ENCODE peak calls at places on chromosomes 4 and X, in six cellular contexts. One of them, this sample, is unnamed.

GRCh38 chr4:168811207-168811606 is 198.8 kb downstream of the CBR4 start:
- DNase-seq in K562: no peak
- DNase-seq in GM12878: no peak
- DNase-seq in IMR-90: no peak
- DNase-seq in A549: no peak
- DNase-seq in HepG2: no peak
- DNase-seq in this sample: no peak

GRCh38 chr4:173178144-173178543 is 9.5 kb downstream of the GALNT7 start:
- DNase-seq in K562: no peak
- DNase-seq in GM12878: no peak
- DNase-seq in IMR-90: no peak
- DNase-seq in A549: no peak
- DNase-seq in HepG2: no peak
- DNase-seq in this sample: no peak

GRCh38 chr4:57151481-57151880 is 41.3 kb upstream of the IGFBP7 start:
- DNase-seq in K562: no peak
- DNase-seq in GM12878: no peak
- DNase-seq in IMR-90: no peak
- DNase-seq in A549: peak; percentile 31
- DNase-seq in HepG2: no peak
- DNase-seq in this sample: no peak

GRCh38 chr4:17504081-17504480 is 7.8 kb downstream of the QDPR start:
- DNase-seq in K562: no peak
- DNase-seq in GM12878: no peak
- DNase-seq in IMR-90: no peak
- DNase-seq in A549: no peak
- DNase-seq in HepG2: no peak
- DNase-seq in this sample: no peak

GRCh38 chr4:118751634-118752293 is 66.6 kb downstream of the METTL14 start:
- DNase-seq in K562: no peak
- DNase-seq in GM12878: no peak
- DNase-seq in IMR-90: peak; percentile 55
- DNase-seq in A549: no peak
- DNase-seq in HepG2: no peak
- DNase-seq in this sample: no peak

GRCh38 chr4:147570616-147571015 is 46.6 kb upstream of the TMEM184C start:
- DNase-seq in K562: no peak
- DNase-seq in GM12878: no peak
- DNase-seq in IMR-90: no peak
- DNase-seq in A549: no peak
- DNase-seq in HepG2: no peak
- DNase-seq in this sample: no peak

GRCh38 chrX:97016106-97016505 is 132.4 kb downstream of the RPA4 start:
- DNase-seq in K562: no peak
- DNase-seq in GM12878: no peak
- DNase-seq in IMR-90: no peak
- DNase-seq in A549: no peak
- DNase-seq in HepG2: no peak
- DNase-seq in this sample: no peak

GRCh38 chrX:155632424-155633100 is 19.8 kb upstream of the TMLHE start:
- DNase-seq in K562: no peak
- DNase-seq in GM12878: peak; percentile 3
- DNase-seq in IMR-90: peak; percentile 16
- DNase-seq in A549: no peak
- DNase-seq in HepG2: no peak
- DNase-seq in this sample: no peak

GRCh38 chr4:1243451-1244080 is 5.4 kb downstream of the CTBP1 start:
- DNase-seq in K562: no peak
- DNase-seq in GM12878: no peak
- DNase-seq in IMR-90: no peak
- DNase-seq in A549: no peak
- DNase-seq in HepG2: no peak
- DNase-seq in this sample: no peak

GRCh38 chr4:158033416-158033863 is 139.4 kb downstream of the GASK1B start:
- DNase-seq in K562: no peak
- DNase-seq in GM12878: no peak
- DNase-seq in IMR-90: peak; percentile 61
- DNase-seq in A549: peak; percentile 7
- DNase-seq in HepG2: peak; percentile 19
- DNase-seq in this sample: no peak

GRCh38 chr4:6560416-6561172 is 14.4 kb upstream of the MAN2B2 start:
- DNase-seq in K562: no peak
- DNase-seq in GM12878: no peak
- DNase-seq in IMR-90: peak; percentile 64
- DNase-seq in A549: no peak
- DNase-seq in HepG2: no peak
- DNase-seq in this sample: no peak

GRCh38 chr4:68891679-68892078 is 59.9 kb downstream of the UGT2A3 start:
- DNase-seq in K562: no peak
- DNase-seq in GM12878: no peak
- DNase-seq in IMR-90: no peak
- DNase-seq in A549: no peak
- DNase-seq in HepG2: no peak
- DNase-seq in this sample: no peak

GRCh38 chrX:47611926-47612325 is 7.7 kb downstream of the SYN1 start:
- DNase-seq in K562: no peak
- DNase-seq in GM12878: no peak
- DNase-seq in IMR-90: no peak
- DNase-seq in A549: no peak
- DNase-seq in HepG2: no peak
- DNase-seq in this sample: no peak

GRCh38 chr4:20287246-20287645 is 35.5 kb downstream of the SLIT2 start:
- DNase-seq in K562: no peak
- DNase-seq in GM12878: no peak
- DNase-seq in IMR-90: no peak
- DNase-seq in A549: no peak
- DNase-seq in HepG2: no peak
- DNase-seq in this sample: no peak

GRCh38 chrX:11416600-11416999 is 123.4 kb downstream of the AMELX start:
- DNase-seq in K562: no peak
- DNase-seq in GM12878: no peak
- DNase-seq in IMR-90: no peak
- DNase-seq in A549: no peak
- DNase-seq in HepG2: no peak
- DNase-seq in this sample: no peak

GRCh38 chr4:24765331-24765990 is 29.9 kb upstream of the SOD3 start:
- DNase-seq in K562: no peak
- DNase-seq in GM12878: no peak
- DNase-seq in IMR-90: peak; percentile 76
- DNase-seq in A549: no peak
- DNase-seq in HepG2: no peak
- DNase-seq in this sample: no peak

GRCh38 chr4:107774681-107775080 is 50.1 kb upstream of the SGMS2 start:
- DNase-seq in K562: no peak
- DNase-seq in GM12878: no peak
- DNase-seq in IMR-90: no peak
- DNase-seq in A549: no peak
- DNase-seq in HepG2: no peak
- DNase-seq in this sample: no peak

GRCh38 chrX:116239944-116240391 is 69.4 kb downstream of the AGTR2 start:
- DNase-seq in K562: no peak
- DNase-seq in GM12878: no peak
- DNase-seq in IMR-90: no peak
- DNase-seq in A549: no peak
- DNase-seq in HepG2: no peak
- DNase-seq in this sample: no peak

GRCh38 chr4:164081371-164081770 is 586.9 kb downstream of the TMA16 start:
- DNase-seq in K562: no peak
- DNase-seq in GM12878: no peak
- DNase-seq in IMR-90: no peak
- DNase-seq in A549: no peak
- DNase-seq in HepG2: no peak
- DNase-seq in this sample: no peak

GRCh38 chr4:133148690-133149363 is at the start of gene PCDH10:
- DNase-seq in K562: peak; percentile 64
- DNase-seq in GM12878: no peak
- DNase-seq in IMR-90: peak; percentile 87
- DNase-seq in A549: peak; percentile 89
- DNase-seq in HepG2: peak; percentile 1
- DNase-seq in this sample: peak; percentile 84

GRCh38 chr4:48756689-48757220 is 23.3 kb downstream of the FRYL start:
- DNase-seq in K562: no peak
- DNase-seq in GM12878: no peak
- DNase-seq in IMR-90: peak; percentile 53
- DNase-seq in A549: no peak
- DNase-seq in HepG2: no peak
- DNase-seq in this sample: no peak

GRCh38 chrX:154748712-154749339 is 2.1 kb downstream of the GAB3 start:
- DNase-seq in K562: peak; percentile 85
- DNase-seq in GM12878: no peak
- DNase-seq in IMR-90: peak; percentile 50
- DNase-seq in A549: peak; percentile 56
- DNase-seq in HepG2: peak; percentile 32
- DNase-seq in this sample: peak; percentile 73

GRCh38 chrX:149453030-149453429 is 52.1 kb downstream of the IDS start:
- DNase-seq in K562: peak; percentile 34
- DNase-seq in GM12878: no peak
- DNase-seq in IMR-90: peak; percentile 17
- DNase-seq in A549: peak; percentile 13
- DNase-seq in HepG2: no peak
- DNase-seq in this sample: no peak

GRCh38 chr4:185232370-185232769 is 23.0 kb downstream of the SNX25 start:
- DNase-seq in K562: no peak
- DNase-seq in GM12878: no peak
- DNase-seq in IMR-90: peak; percentile 57
- DNase-seq in A549: no peak
- DNase-seq in HepG2: no peak
- DNase-seq in this sample: no peak

GRCh38 chr4:26032142-26032541 is 118.1 kb downstream of the SMIM20 start:
- DNase-seq in K562: no peak
- DNase-seq in GM12878: no peak
- DNase-seq in IMR-90: peak; percentile 88
- DNase-seq in A549: no peak
- DNase-seq in HepG2: no peak
- DNase-seq in this sample: no peak

GRCh38 chr4:40573593-40574311 is 55.9 kb downstream of the RBM47 start:
- DNase-seq in K562: no peak
- DNase-seq in GM12878: peak; percentile 45
- DNase-seq in IMR-90: peak; percentile 22
- DNase-seq in A549: no peak
- DNase-seq in HepG2: no peak
- DNase-seq in this sample: no peak

GRCh38 chr4:40579983-40580382 is 49.7 kb downstream of the RBM47 start:
- DNase-seq in K562: no peak
- DNase-seq in GM12878: no peak
- DNase-seq in IMR-90: peak; percentile 91
- DNase-seq in A549: peak; percentile 52
- DNase-seq in HepG2: no peak
- DNase-seq in this sample: no peak

GRCh38 chr4:40577588-40578253 is 51.9 kb downstream of the RBM47 start:
- DNase-seq in K562: no peak
- DNase-seq in GM12878: no peak
- DNase-seq in IMR-90: no peak
- DNase-seq in A549: no peak
- DNase-seq in HepG2: no peak
- DNase-seq in this sample: no peak

GRCh38 chr4:40575846-40576245 is 53.8 kb downstream of the RBM47 start:
- DNase-seq in K562: no peak
- DNase-seq in GM12878: no peak
- DNase-seq in IMR-90: no peak
- DNase-seq in A549: no peak
- DNase-seq in HepG2: no peak
- DNase-seq in this sample: no peak

DNA sequence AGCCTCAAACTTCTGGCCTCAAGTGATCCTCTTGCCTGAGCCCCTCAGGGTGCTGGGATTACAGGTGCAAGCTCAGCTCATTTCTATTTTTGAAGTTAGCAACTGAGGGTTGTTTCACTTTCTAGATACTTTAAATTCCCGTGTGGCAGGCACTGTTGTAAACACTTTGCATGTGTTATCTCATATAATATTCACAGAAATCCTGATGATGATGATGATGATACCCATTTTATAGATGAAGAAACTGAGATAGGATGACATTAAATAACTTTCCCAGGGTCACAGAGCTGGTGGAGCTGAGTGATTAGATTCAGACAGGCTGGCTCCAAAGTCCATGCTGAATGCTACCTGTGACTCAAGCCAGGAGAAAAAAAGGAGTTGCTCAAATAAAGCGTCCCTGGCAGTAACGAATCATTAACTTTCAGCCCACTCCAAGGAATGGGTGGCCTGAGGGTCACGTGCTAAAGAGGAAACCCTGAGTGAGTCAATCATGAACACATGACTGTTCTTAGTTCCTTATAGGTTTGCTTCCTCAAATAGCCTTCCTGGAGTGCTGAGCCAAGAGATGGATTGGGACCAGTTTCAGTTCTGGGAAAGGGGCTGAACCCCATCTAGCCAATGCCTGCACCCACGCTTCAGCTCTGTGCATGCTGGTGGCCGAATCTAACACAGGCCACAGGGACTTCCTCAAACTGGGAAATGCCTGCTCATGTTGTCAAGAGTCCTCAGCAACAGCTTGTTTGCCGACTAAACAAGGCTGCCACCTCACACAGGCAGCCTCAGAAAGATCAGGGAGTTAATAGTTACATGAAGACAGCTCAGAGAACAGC is 52.8 kb downstream of the RBM47 start:
- DNase-seq in K562: peak; percentile 48
- DNase-seq in GM12878: peak; percentile 82
- DNase-seq in IMR-90: peak; percentile 91
- DNase-seq in A549: peak; percentile 98
- DNase-seq in HepG2: peak; percentile 98
- DNase-seq in this sample: no peak
- TF ChIP-seq BHLHE40 in K562: peak; percentile 90
- TF ChIP-seq BHLHE40 in GM12878: peak; percentile 96
- TF ChIP-seq BHLHE40 in IMR-90: peak; percentile 82
- TF ChIP-seq BHLHE40 in A549: peak; percentile 80
- TF ChIP-seq BHLHE40 in HepG2: peak; percentile 97
- TF ChIP-seq BHLHE40 in this sample: no peak

DNA sequence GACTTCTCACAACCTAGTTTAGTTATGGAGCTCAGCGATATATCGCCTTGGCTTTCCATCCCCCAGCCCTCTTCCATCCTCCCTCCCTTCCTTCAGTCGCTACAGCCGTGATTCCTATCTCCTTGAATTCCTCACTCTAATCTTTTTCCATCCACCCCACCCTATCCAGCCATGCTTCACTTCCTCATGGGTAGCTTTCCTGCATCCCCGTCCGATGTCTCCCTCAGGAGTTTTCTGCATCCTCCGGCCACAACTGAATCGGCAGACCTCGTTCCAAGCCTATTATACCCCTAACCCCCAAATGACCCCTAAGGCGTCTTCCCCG is 445 bp downstream of the SNX12 start:
- DNase-seq in K562: no peak
- DNase-seq in GM12878: no peak
- DNase-seq in IMR-90: no peak
- DNase-seq in A549: no peak
- DNase-seq in HepG2: no peak
- DNase-seq in this sample: no peak
- TF ChIP-seq BHLHE40 in K562: no peak
- TF ChIP-seq BHLHE40 in GM12878: no peak
- TF ChIP-seq BHLHE40 in IMR-90: no peak
- TF ChIP-seq BHLHE40 in A549: no peak
- TF ChIP-seq BHLHE40 in HepG2: no peak
- TF ChIP-seq BHLHE40 in this sample: no peak

GRCh38 chr4:11843927-11844326 is 415.2 kb upstream of the HS3ST1 start:
- DNase-seq in K562: no peak
- DNase-seq in GM12878: no peak
- DNase-seq in IMR-90: no peak
- DNase-seq in A549: no peak
- DNase-seq in HepG2: no peak
- DNase-seq in this sample: no peak
- TF ChIP-seq BHLHE40 in K562: no peak
- TF ChIP-seq BHLHE40 in GM12878: no peak
- TF ChIP-seq BHLHE40 in IMR-90: no peak
- TF ChIP-seq BHLHE40 in A549: no peak
- TF ChIP-seq BHLHE40 in HepG2: no peak
- TF ChIP-seq BHLHE40 in this sample: no peak

GRCh38 chr4:18669390-18669789 is 647.8 kb upstream of the LCORL start:
- DNase-seq in K562: no peak
- DNase-seq in GM12878: no peak
- DNase-seq in IMR-90: no peak
- DNase-seq in A549: no peak
- DNase-seq in HepG2: no peak
- DNase-seq in this sample: no peak
- TF ChIP-seq BHLHE40 in K562: no peak
- TF ChIP-seq BHLHE40 in GM12878: no peak
- TF ChIP-seq BHLHE40 in IMR-90: no peak
- TF ChIP-seq BHLHE40 in A549: no peak
- TF ChIP-seq BHLHE40 in HepG2: no peak
- TF ChIP-seq BHLHE40 in this sample: no peak

This sample was measured in HEK293T.